ENCODE peak calls at places on chromosomes 4 and X, in four cellular contexts. S is Caco-2; F is activated effector memory CD4-positive, alpha-beta T cell treated with Interleukin-2 at 50 U/mL for 16 hours; L is retina. W is an unnamed sample.

GRCh38 chr4:183602444-183603102 is 56.4 kb downstream of the RWDD4 start:
- DNase-seq in S (no peak), F (no peak), L (no peak), W (no peak)

GRCh38 chrX:50889582-50889981 is 21.0 kb upstream of the BMP15 start:
- DNase-seq in L (no peak), S (no peak), F (no peak), W (no peak)

GRCh38 chrX:151726751-151727150 is 7.8 kb upstream of the CNGA2 start:
- DNase-seq in S (no peak), L (no peak), F (no peak), W (no peak)

GRCh38 chr4:142021761-142022160 is 385.4 kb downstream of the IL15 start:
- DNase-seq in L (no peak), S (no peak), F (no peak), W (no peak)

GRCh38 chr4:134308910-134309309 is 107.3 kb upstream of the PABPC4L start:
- DNase-seq in L (no peak), F (no peak), S (no peak), W (no peak)

GRCh38 chrX:43666301-43666912 is 10.3 kb downstream of the MAOA start:
- DNase-seq in L (no peak), S (no peak), F (no peak), W (no peak)

GRCh38 chrX:107674480-107675364 is 46.4 kb downstream of the PRPS1 start:
- DNase-seq in L (no peak), S (no peak), F (no peak), W (peak)

GRCh38 chrX:151902813-151903591 is 9.7 kb upstream of the MAGEA4 start:
- DNase-seq in F (no peak), L (no peak), S (peak), W (no peak)

GRCh38 chrX:41667631-41668030 is 21.1 kb upstream of the GPR34 start:
- DNase-seq in F (no peak), L (no peak), S (no peak), W (no peak)

GRCh38 chr4:36208884-36209473 is 35.3 kb downstream of the ARAP2 start:
- DNase-seq in L (no peak), F (peak), S (no peak), W (peak)

W was measured in activated CD4-positive, alpha-beta memory T cell treated with anti-CD3 and anti-CD28 coated beads, Interleukin-2, amount 10 ng/mL, durations not matched to agents 7 days and 5 days.